ENCODE peak calls at places on chromosomes 2 and 18, in five cellular contexts. One of them, this sample, is unnamed.
A peak's percentile ranks its signal among the peaks of the same experiment; 100 is the strongest.

GRCh38 chr18:73724908-73725307 is 422.7 kb downstream of the FBXO15 start:
- DNase-seq in stimulated activated CD8-positive, alpha-beta memory T cell treated with anti-CD3 and anti-CD28 coated beads, Interleukin-15, amount 100 ng/mL, for 48 hours: no peak
- DNase-seq in HFFc6: no peak
- DNase-seq in NAMALWA: no peak
- DNase-seq in breast epithelium: no peak
- DNase-seq in this sample: no peak

GRCh38 chr18:42977982-42978595 is 137.4 kb downstream of the RIT2 start:
- DNase-seq in stimulated activated CD8-positive, alpha-beta memory T cell treated with anti-CD3 and anti-CD28 coated beads, Interleukin-15, amount 100 ng/mL, for 48 hours: no peak
- DNase-seq in HFFc6: no peak
- DNase-seq in breast epithelium: no peak
- DNase-seq in NAMALWA: no peak
- DNase-seq in this sample: no peak

GRCh38 chr18:50970006-50970405 is 2.2 kb downstream of the ELAC1 start:
- DNase-seq in NAMALWA: no peak
- DNase-seq in stimulated activated CD8-positive, alpha-beta memory T cell treated with anti-CD3 and anti-CD28 coated beads, Interleukin-15, amount 100 ng/mL, for 48 hours: no peak
- DNase-seq in HFFc6: no peak
- DNase-seq in breast epithelium: peak; percentile 60
- DNase-seq in this sample: no peak

GRCh38 chr2:101473911-101474751 is 781 bp downstream of the RFX8 start:
- DNase-seq in stimulated activated CD8-positive, alpha-beta memory T cell treated with anti-CD3 and anti-CD28 coated beads, Interleukin-15, amount 100 ng/mL, for 48 hours: peak; percentile 30
- DNase-seq in NAMALWA: no peak
- DNase-seq in HFFc6: peak; percentile 45
- DNase-seq in breast epithelium: no peak
- DNase-seq in this sample: no peak

GRCh38 chr2:100059638-100060037 is 82.8 kb downstream of the AFF3 start:
- DNase-seq in HFFc6: no peak
- DNase-seq in NAMALWA: no peak
- DNase-seq in breast epithelium: no peak
- DNase-seq in stimulated activated CD8-positive, alpha-beta memory T cell treated with anti-CD3 and anti-CD28 coated beads, Interleukin-15, amount 100 ng/mL, for 48 hours: no peak
- DNase-seq in this sample: no peak

GRCh38 chr2:85470850-85471800 is 52.6 kb downstream of the SH2D6 start:
- DNase-seq in stimulated activated CD8-positive, alpha-beta memory T cell treated with anti-CD3 and anti-CD28 coated beads, Interleukin-15, amount 100 ng/mL, for 48 hours: no peak
- DNase-seq in NAMALWA: no peak
- DNase-seq in breast epithelium: no peak
- DNase-seq in HFFc6: no peak
- DNase-seq in this sample: peak; percentile 39

GRCh38 chr2:142052220-142052863 is 78.5 kb downstream of the LRP1B start:
- DNase-seq in breast epithelium: no peak
- DNase-seq in HFFc6: no peak
- DNase-seq in stimulated activated CD8-positive, alpha-beta memory T cell treated with anti-CD3 and anti-CD28 coated beads, Interleukin-15, amount 100 ng/mL, for 48 hours: no peak
- DNase-seq in NAMALWA: no peak
- DNase-seq in this sample: no peak

GRCh38 chr18:25099838-25100393 is 252.1 kb downstream of the ZNF521 start:
- DNase-seq in HFFc6: peak; percentile 7
- DNase-seq in NAMALWA: no peak
- DNase-seq in stimulated activated CD8-positive, alpha-beta memory T cell treated with anti-CD3 and anti-CD28 coated beads, Interleukin-15, amount 100 ng/mL, for 48 hours: no peak
- DNase-seq in breast epithelium: no peak
- DNase-seq in this sample: no peak

This sample was measured in HTR-8/SVneo.